ENCODE peak calls at places on chromosomes 11 and 22, in six cellular contexts. One of them, this sample, is unnamed.

GRCh38 chr22:20093437-20093836 is 13.4 kb downstream of the DGCR8 start:
- DNase-seq in A549: no peak
- DNase-seq in IMR-90: no peak
- DNase-seq in GM12878: no peak
- DNase-seq in ovary: no peak
- DNase-seq in body of pancreas: peak
- DNase-seq in this sample: no peak

GRCh38 chr22:44988671-44989070 is 21.1 kb downstream of the PHF21B start:
- DNase-seq in body of pancreas: no peak
- DNase-seq in A549: no peak
- DNase-seq in ovary: no peak
- DNase-seq in IMR-90: no peak
- DNase-seq in GM12878: no peak
- DNase-seq in this sample: no peak

GRCh38 chr11:12838463-12839120 is 164.4 kb downstream of the TEAD1 start:
- DNase-seq in A549: no peak
- DNase-seq in GM12878: no peak
- DNase-seq in ovary: peak
- DNase-seq in body of pancreas: no peak
- DNase-seq in IMR-90: no peak
- DNase-seq in this sample: no peak

GRCh38 chr11:61290905-61291690 is 4.0 kb downstream of the VWCE start:
- DNase-seq in ovary: no peak
- DNase-seq in A549: no peak
- DNase-seq in body of pancreas: no peak
- DNase-seq in GM12878: no peak
- DNase-seq in IMR-90: no peak
- DNase-seq in this sample: no peak

GRCh38 chr11:133134561-133135173 is 397.6 kb downstream of the OPCML start:
- DNase-seq in GM12878: peak
- DNase-seq in body of pancreas: peak
- DNase-seq in ovary: no peak
- DNase-seq in A549: peak
- DNase-seq in IMR-90: peak
- DNase-seq in this sample: peak

GRCh38 chr11:108693852-108694251 is 29.0 kb downstream of the DDX10 start:
- DNase-seq in IMR-90: peak
- DNase-seq in A549: no peak
- DNase-seq in GM12878: no peak
- DNase-seq in ovary: no peak
- DNase-seq in body of pancreas: no peak
- DNase-seq in this sample: no peak

GRCh38 chr22:45948081-45948648 is 28.8 kb downstream of the WNT7B start:
- DNase-seq in IMR-90: no peak
- DNase-seq in body of pancreas: no peak
- DNase-seq in GM12878: no peak
- DNase-seq in A549: no peak
- DNase-seq in ovary: no peak
- DNase-seq in this sample: no peak

GRCh38 chr11:9951714-9952275 is 287.9 kb downstream of the SWAP70 start:
- DNase-seq in ovary: no peak
- DNase-seq in IMR-90: no peak
- DNase-seq in GM12878: no peak
- DNase-seq in body of pancreas: no peak
- DNase-seq in A549: no peak
- DNase-seq in this sample: no peak

GRCh38 chr11:129258205-129258604 is 66.1 kb upstream of the ARHGAP32 start:
- DNase-seq in ovary: no peak
- DNase-seq in body of pancreas: no peak
- DNase-seq in IMR-90: no peak
- DNase-seq in GM12878: no peak
- DNase-seq in A549: no peak
- DNase-seq in this sample: no peak

GRCh38 chr11:129260750-129261149 is 68.6 kb upstream of the ARHGAP32 start:
- DNase-seq in body of pancreas: no peak
- DNase-seq in A549: no peak
- DNase-seq in ovary: no peak
- DNase-seq in IMR-90: no peak
- DNase-seq in GM12878: no peak
- DNase-seq in this sample: no peak

GRCh38 chr11:129264114-129264513 is 72.0 kb upstream of the ARHGAP32 start:
- DNase-seq in ovary: no peak
- DNase-seq in GM12878: no peak
- DNase-seq in IMR-90: no peak
- DNase-seq in A549: no peak
- DNase-seq in body of pancreas: no peak
- DNase-seq in this sample: no peak

GRCh38 chr11:129257512-129257911 is 65.4 kb upstream of the ARHGAP32 start:
- DNase-seq in body of pancreas: no peak
- DNase-seq in IMR-90: no peak
- DNase-seq in ovary: no peak
- DNase-seq in GM12878: no peak
- DNase-seq in A549: no peak
- DNase-seq in this sample: no peak

DNA sequence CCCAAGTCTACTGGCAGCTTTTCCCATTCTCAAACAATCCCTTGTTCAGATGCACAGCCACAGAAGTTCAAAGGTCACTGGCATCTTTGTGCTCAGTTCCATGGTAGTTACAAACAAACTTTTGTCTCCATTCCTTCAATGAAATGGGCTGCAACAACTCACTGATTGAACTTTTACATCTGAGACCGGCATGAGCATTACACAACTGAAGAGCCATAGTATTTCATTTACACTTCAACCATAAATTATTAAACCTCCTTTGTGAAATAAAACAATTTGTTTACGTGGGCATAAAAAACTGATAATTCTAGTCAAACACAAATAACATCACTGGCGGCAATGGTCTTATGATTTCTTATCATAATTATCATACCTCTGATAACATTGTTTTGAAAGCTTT is 67.8 kb upstream of the ARHGAP32 start:
- DNase-seq in A549: no peak
- DNase-seq in body of pancreas: no peak
- DNase-seq in IMR-90: no peak
- DNase-seq in GM12878: no peak
- DNase-seq in ovary: no peak
- DNase-seq in this sample: no peak
- H3K27ac ChIP-seq in A549: no peak
- H3K27ac ChIP-seq in body of pancreas: no peak
- H3K27ac ChIP-seq in IMR-90: no peak
- H3K27ac ChIP-seq in GM12878: no peak
- H3K27ac ChIP-seq in ovary: no peak
- H3K27ac ChIP-seq in this sample: no peak

GRCh38 chr11:118792642-118793124 is 1.7 kb upstream of the DDX6 start:
- DNase-seq in GM12878: peak
- DNase-seq in ovary: peak
- DNase-seq in IMR-90: peak
- DNase-seq in body of pancreas: peak
- DNase-seq in A549: peak
- DNase-seq in this sample: peak

GRCh38 chr11:118789501-118790356 is 1.2 kb downstream of the DDX6 start:
- DNase-seq in ovary: no peak
- DNase-seq in body of pancreas: no peak
- DNase-seq in A549: no peak
- DNase-seq in GM12878: peak
- DNase-seq in IMR-90: no peak
- DNase-seq in this sample: peak

GRCh38 chr11:118790357-118791014 is 478 bp downstream of the DDX6 start:
- DNase-seq in A549: peak
- DNase-seq in body of pancreas: peak
- DNase-seq in ovary: peak
- DNase-seq in GM12878: peak
- DNase-seq in IMR-90: peak
- DNase-seq in this sample: peak

GRCh38 chr11:118791015-118791960 is at the start of gene DDX6:
- DNase-seq in GM12878: peak
- DNase-seq in IMR-90: peak
- DNase-seq in ovary: peak
- DNase-seq in A549: peak
- DNase-seq in body of pancreas: peak
- DNase-seq in this sample: peak

GRCh38 chr11:118791961-118792578 is 1.1 kb upstream of the DDX6 start:
- DNase-seq in ovary: peak
- DNase-seq in IMR-90: no peak
- DNase-seq in body of pancreas: peak
- DNase-seq in A549: peak
- DNase-seq in GM12878: no peak
- DNase-seq in this sample: peak
- TF ChIP-seq POLR2A in ovary: no peak
- TF ChIP-seq POLR2A in IMR-90: no peak
- TF ChIP-seq POLR2A in body of pancreas: no peak
- TF ChIP-seq POLR2A in A549: peak
- TF ChIP-seq POLR2A in GM12878: no peak
- TF ChIP-seq POLR2A in this sample: no peak

GRCh38 chr11:69051381-69052342 is 2.9 kb downstream of the TPCN2 start:
- DNase-seq in A549: no peak
- DNase-seq in body of pancreas: no peak
- DNase-seq in ovary: no peak
- DNase-seq in GM12878: no peak
- DNase-seq in IMR-90: no peak
- DNase-seq in this sample: no peak

GRCh38 chr11:69054397-69055211 is 5.9 kb downstream of the TPCN2 start:
- DNase-seq in GM12878: no peak
- DNase-seq in ovary: no peak
- DNase-seq in body of pancreas: no peak
- DNase-seq in IMR-90: no peak
- DNase-seq in A549: no peak
- DNase-seq in this sample: no peak

GRCh38 chr11:69053546-69054396 is 5.0 kb downstream of the TPCN2 start:
- DNase-seq in GM12878: no peak
- DNase-seq in ovary: no peak
- DNase-seq in IMR-90: no peak
- DNase-seq in A549: no peak
- DNase-seq in body of pancreas: no peak
- DNase-seq in this sample: no peak

GRCh38 chr11:69052343-69053168 is 3.8 kb downstream of the TPCN2 start:
- DNase-seq in GM12878: no peak
- DNase-seq in ovary: no peak
- DNase-seq in A549: no peak
- DNase-seq in IMR-90: no peak
- DNase-seq in body of pancreas: no peak
- DNase-seq in this sample: no peak

GRCh38 chr11:69053169-69053477 is 4.4 kb downstream of the TPCN2 start:
- DNase-seq in ovary: no peak
- DNase-seq in GM12878: no peak
- DNase-seq in IMR-90: no peak
- DNase-seq in body of pancreas: no peak
- DNase-seq in A549: no peak
- DNase-seq in this sample: no peak
- H3K27ac ChIP-seq in ovary: no peak
- H3K27ac ChIP-seq in GM12878: peak
- H3K27ac ChIP-seq in IMR-90: no peak
- H3K27ac ChIP-seq in body of pancreas: no peak
- H3K27ac ChIP-seq in A549: no peak
- H3K27ac ChIP-seq in this sample: no peak

DNA sequence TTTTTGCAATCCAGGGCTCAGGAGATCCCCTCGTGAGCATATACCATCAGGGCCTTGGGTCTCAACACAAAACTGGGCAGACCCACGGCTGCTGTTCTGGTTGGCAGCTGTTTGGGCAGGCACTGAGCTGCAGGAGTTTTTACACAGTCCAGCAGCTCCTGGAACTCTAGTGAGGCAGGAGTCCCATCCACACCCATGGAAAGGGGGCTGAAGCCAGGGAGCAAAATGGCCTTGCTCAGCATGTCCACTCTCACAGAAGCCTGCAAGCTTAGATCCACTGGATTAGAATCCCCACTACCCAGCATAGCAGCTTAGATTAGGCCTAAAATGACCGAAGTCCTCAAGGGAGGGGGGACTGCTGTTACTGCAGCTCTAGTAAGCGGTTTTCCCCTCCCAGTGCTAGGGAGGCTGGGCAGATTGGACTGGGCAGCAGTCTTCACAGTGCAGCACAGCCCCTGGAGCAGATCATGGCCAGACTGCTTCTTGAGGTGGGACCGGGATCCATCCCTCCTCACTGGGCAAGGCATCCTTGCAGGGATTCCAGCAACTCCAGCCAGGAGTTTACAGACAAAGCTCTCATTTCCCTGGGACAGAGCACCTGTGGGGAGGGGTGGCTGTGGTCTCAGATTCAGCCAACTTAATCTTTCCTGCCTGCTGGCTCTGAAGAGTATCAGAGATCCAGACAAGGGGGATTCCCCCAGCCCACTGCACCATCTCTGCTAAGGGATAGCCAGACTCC is 36.4 kb upstream of the CARD16 start:
- DNase-seq in body of pancreas: no peak
- DNase-seq in IMR-90: no peak
- DNase-seq in ovary: no peak
- DNase-seq in GM12878: no peak
- DNase-seq in A549: no peak
- DNase-seq in this sample: no peak
- TF ChIP-seq POLR2A in body of pancreas: no peak
- TF ChIP-seq POLR2A in IMR-90: no peak
- TF ChIP-seq POLR2A in ovary: no peak
- TF ChIP-seq POLR2A in GM12878: no peak
- TF ChIP-seq POLR2A in A549: no peak
- TF ChIP-seq POLR2A in this sample: no peak

GRCh38 chr22:50401907-50402306 is 58.8 kb downstream of the PPP6R2 start:
- DNase-seq in GM12878: no peak
- DNase-seq in body of pancreas: no peak
- DNase-seq in IMR-90: no peak
- DNase-seq in ovary: no peak
- DNase-seq in A549: no peak
- DNase-seq in this sample: no peak
- H3K27ac ChIP-seq in GM12878: no peak
- H3K27ac ChIP-seq in body of pancreas: no peak
- H3K27ac ChIP-seq in IMR-90: no peak
- H3K27ac ChIP-seq in ovary: no peak
- H3K27ac ChIP-seq in A549: no peak
- H3K27ac ChIP-seq in this sample: peak

DNA sequence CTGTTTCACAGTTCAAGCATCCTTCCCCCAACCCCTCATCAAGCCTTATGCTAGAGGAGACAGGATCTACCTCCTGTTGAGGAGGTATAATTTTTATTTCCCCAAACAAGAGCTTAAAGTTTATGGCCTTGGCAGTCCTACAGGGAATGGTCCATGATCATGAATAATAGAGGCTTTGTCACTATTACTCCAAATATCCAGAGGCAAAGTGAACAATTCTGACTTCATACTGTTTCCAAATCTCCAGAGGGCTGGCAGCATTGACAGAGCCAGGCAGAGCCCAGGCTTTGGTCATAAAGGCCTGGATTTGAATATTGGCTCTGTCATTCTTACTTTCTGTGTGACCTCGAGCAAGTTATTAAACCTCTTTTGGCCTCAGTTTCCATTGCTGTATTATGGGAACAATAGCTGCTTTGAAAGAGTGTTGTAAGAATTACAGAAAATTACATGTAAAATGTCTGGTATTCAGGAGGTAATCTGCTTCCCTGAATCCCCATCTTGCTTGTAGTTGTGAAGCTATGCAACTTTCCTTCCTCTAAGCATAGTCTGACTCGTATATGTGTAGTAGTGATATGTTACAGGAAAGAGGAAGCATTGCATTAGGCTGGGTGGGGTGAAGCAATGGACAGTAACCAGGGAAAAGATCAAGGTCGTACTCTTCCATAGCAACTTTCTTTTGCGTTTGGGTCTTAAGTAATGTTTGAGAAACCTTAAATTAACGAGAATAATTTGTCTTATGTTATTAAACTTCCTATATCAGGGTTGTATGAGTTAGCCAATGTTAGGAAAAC is 88.8 kb downstream of the CD44 start:
- DNase-seq in ovary: no peak
- DNase-seq in GM12878: no peak
- DNase-seq in A549: no peak
- DNase-seq in body of pancreas: no peak
- DNase-seq in IMR-90: peak
- DNase-seq in this sample: no peak
- TF ChIP-seq POLR2A in ovary: no peak
- TF ChIP-seq POLR2A in GM12878: no peak
- TF ChIP-seq POLR2A in A549: no peak
- TF ChIP-seq POLR2A in body of pancreas: no peak
- TF ChIP-seq POLR2A in IMR-90: no peak
- TF ChIP-seq POLR2A in this sample: no peak